ENCODE peak calls at places on chromosomes 11 and 22, in seven cellular contexts. Y, M, U, K, I, P and C are unnamed samples.
A peak's percentile ranks its signal among the peaks of the same experiment; 100 is the strongest.

GRCh38 chr11:12137005-12137690 is 26.8 kb downstream of the MICAL2 start:
- DNase-seq in Y (no peak), M (no peak), U (peak; percentile 71), K (no peak), I (no peak), P (no peak), C (no peak)

GRCh38 chr22:45602824-45603301 is 68.8 kb upstream of the ATXN10 start:
- DNase-seq in Y (no peak), M (no peak), U (no peak), K (peak; percentile 41), I (peak; percentile 47), P (peak; percentile 34), C (peak; percentile 76)

GRCh38 chr22:44202261-44202789 is 21.6 kb downstream of the PARVG start:
- DNase-seq in Y (no peak), M (no peak), U (no peak), K (no peak), I (peak; percentile 33), P (peak; percentile 73), C (no peak)

GRCh38 chr11:64021742-64022067 is 14.0 kb upstream of the FLRT1 start:
- DNase-seq in Y (no peak), M (no peak), U (no peak), K (no peak), I (no peak), P (no peak), C (no peak)

GRCh38 chr22:32202539-32203180 is 2.2 kb downstream of the RFPL2 start:
- DNase-seq in Y (no peak), M (peak; percentile 21), U (peak; percentile 83), K (peak; percentile 19), I (peak; percentile 14), P (no peak), C (peak; percentile 19)

GRCh38 chr11:1624621-1625020 is 2.7 kb upstream of the KRTAP5-4 start:
- DNase-seq in Y (no peak), M (no peak), U (no peak), K (no peak), I (no peak), P (no peak), C (no peak)

GRCh38 chr11:120205596-120206161 is 5.2 kb upstream of the OAF start:
- DNase-seq in Y (no peak), M (peak; percentile 67), U (no peak), K (no peak), I (peak; percentile 53), P (no peak), C (no peak)

GRCh38 chr11:22466809-22467208 is 128.6 kb downstream of the SLC17A6 start:
- DNase-seq in Y (no peak), M (peak; percentile 56), U (no peak), K (no peak), I (peak; percentile 61), P (peak; percentile 68), C (no peak)

GRCh38 chr11:45432910-45433309 is 146.8 kb upstream of the SYT13 start:
- DNase-seq in Y (no peak), M (no peak), U (no peak), K (no peak), I (no peak), P (no peak), C (no peak)

GRCh38 chr11:73358071-73358470 is 18.1 kb upstream of the RELT start:
- DNase-seq in Y (no peak), M (no peak), U (no peak), K (no peak), I (no peak), P (no peak), C (no peak)

GRCh38 chr22:35212020-35212419 is 45.3 kb upstream of the HMGXB4 start:
- DNase-seq in Y (no peak), M (peak; percentile 44), U (no peak), K (no peak), I (peak; percentile 15), P (no peak), C (no peak)

GRCh38 chr11:73330569-73331093 is 22.6 kb downstream of the ARHGEF17 start:
- DNase-seq in Y (no peak), M (no peak), U (no peak), K (no peak), I (peak; percentile 33), P (no peak), C (no peak)

GRCh38 chr11:1442807-1443366 is 43.7 kb downstream of the MOB2 start:
- DNase-seq in Y (no peak), M (no peak), U (no peak), K (no peak), I (no peak), P (no peak), C (no peak)

GRCh38 chr11:69213315-69213714 is 57.6 kb downstream of the SMIM38 start:
- DNase-seq in Y (no peak), M (no peak), U (no peak), K (no peak), I (no peak), P (no peak), C (no peak)

GRCh38 chr11:123055132-123055924 is 6.6 kb downstream of the HSPA8 start:
- DNase-seq in Y (no peak), M (no peak), U (no peak), K (no peak), I (no peak), P (no peak), C (no peak)

GRCh38 chr11:123054301-123055065 is 7.5 kb downstream of the HSPA8 start:
- DNase-seq in Y (no peak), M (no peak), U (no peak), K (peak; percentile 49), I (peak; percentile 51), P (no peak), C (no peak)

GRCh38 chr11:123056835-123057491 is 5.0 kb downstream of the HSPA8 start:
- DNase-seq in Y (no peak), M (no peak), U (no peak), K (no peak), I (no peak), P (no peak), C (no peak)

GRCh38 chr11:123060265-123061000 is 1.5 kb downstream of the HSPA8 start:
- DNase-seq in Y (no peak), M (no peak), U (no peak), K (peak; percentile 41), I (no peak), P (no peak), C (no peak)

DNA sequence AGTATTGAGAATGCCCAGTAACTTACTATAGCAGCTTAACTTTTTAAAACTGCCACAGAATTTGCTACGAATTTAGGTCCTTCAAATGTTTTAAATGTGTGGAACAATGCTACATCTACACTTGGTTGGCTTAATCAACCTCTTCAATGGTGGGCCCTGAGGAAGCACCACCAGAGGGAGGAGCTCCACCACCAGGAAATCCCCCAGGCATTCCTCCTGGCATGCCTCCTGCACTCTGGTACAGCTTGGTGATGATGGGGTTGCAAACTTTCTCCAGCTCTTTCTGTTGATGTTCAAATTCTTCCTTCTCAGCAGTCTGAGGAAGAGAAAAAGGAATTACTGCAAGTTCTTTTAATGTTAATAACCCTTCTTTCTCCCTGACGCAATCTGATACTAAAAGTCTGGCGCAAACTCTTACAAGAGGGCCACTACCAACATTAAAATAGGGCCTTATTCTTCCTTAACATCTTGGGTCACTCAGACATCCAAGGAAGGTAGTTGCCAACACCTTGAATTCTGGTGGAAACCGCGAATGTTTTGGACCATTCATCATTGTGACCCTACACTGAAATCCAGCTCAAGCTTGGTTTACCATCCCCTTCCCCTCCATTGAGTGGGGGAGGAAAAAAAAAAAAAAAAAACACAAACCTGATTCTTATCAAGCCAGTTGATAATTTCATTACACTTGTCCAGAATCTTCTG is 4.2 kb downstream of the HSPA8 start:
- DNase-seq in Y (no peak), M (no peak), U (no peak), K (no peak), I (no peak), P (no peak), C (no peak)
- H3K4me3 ChIP-seq in Y (no peak overlapping the region), M (no peak overlapping the region), U (peak overlapping the region; percentile 94), K (no peak overlapping the region), I (peak overlapping the region; percentile 100), P (no peak overlapping the region), C (peak overlapping the region; percentile 90)

DNA sequence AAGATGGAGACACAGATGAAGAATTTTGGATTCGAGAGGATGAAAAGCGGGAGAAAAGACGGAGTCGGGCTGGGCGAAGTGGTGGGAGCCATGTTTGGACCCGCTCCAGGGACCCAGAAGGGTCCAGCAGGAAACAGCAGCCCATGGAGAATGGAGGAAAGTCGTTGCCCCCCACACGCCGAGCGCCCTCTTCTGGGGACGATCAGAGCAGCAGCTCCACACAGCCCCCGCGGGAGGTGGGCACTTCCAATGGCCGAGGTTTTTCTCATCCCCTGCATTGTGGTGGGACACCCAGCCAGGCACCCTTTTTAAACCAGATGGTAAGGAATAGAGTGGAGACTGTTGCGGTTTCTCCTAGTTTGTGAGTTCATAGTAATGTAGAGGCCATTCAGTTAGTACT is 22.8 kb upstream of the SLC25A18 start:
- DNase-seq in Y (no peak), M (no peak), U (no peak), K (peak; percentile 8), I (no peak), P (no peak), C (no peak)
- TF ChIP-seq CTCF in Y (no peak), M (peak; percentile 26), U (peak; percentile 9), K (peak; percentile 44), I (peak; percentile 19), P (no peak), C (no peak)

DNA sequence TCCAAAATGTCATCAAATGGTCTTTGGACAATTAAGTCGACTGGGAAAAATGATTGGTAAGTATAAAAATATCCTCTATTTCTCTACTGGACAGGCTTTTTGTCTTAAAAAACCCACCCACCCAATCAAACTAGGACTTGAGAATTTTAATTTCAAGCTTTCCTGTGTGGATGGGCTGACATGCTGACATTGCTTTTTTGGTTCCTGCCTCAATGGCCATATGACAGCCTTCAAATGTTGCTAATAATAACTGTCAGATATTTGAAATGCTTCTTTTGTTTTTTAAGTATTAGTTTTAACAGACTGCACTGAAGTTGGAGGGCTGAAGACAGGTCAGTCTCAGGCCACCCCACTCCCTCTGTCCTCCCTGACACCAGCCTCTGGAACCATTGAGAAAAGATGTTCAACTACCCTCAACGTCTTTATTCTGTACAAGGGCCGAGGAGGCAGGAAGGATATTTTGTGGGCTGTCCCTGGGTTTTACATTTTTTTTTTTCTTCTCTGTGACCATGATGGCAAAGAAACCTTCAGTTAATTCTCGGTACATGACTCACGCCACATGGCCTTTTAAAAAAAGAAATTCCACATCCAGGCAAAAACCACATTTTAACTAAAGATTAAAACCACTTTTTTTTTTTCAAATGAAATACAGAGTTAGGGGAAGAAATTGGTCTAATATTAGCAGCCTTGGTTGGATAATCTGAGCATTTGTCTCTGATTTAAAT is 130.4 kb downstream of the SLC1A2 start:
- DNase-seq in Y (no peak), M (peak; percentile 43), U (no peak), K (no peak), I (peak; percentile 63), P (peak; percentile 60), C (peak; percentile 71)
- H3K4me3 ChIP-seq in Y (no peak overlapping the region), M (no peak overlapping the region), U (no peak overlapping the region), K (no peak overlapping the region), I (no peak overlapping the region), P (no peak overlapping the region), C (no peak overlapping the region)

DNA sequence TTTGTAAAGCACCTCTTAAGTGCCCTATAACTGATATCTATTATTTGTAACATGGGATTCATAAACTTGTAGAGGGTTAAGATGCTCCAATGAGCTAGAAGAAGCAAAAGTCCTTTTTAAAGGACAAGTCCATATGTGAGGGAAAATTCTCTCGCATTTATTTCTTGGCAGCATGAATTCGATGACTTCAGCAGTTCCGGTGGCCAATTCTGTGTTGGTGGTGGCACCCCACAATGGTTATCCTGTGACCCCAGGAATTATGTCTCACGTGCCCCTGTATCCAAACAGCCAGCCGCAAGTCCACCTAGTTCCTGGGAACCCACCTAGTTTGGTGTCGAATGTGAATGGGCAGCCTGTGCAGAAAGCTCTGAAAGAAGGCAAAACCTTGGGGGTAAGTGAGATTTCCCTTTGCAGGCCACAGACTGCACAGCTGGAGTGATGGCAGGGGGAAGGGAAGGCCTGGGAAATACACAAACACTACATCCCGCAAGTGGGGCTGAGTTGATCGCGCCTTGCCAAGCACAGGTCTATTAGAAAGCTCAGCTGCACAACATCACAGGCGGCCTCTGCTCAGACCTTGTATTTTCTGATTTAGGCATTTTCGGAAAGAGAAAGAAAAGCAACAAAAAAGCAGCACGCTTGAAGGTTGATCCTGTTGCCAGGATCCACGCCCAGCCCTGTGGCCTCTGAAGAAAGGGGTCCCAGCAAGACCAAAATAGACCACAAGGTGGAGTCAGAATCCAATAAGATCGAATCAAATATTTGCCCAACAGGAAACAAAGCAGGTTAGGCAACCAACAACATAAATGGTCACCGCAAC is 1.5 kb downstream of the MS4A8 start:
- DNase-seq in Y (no peak), M (no peak), U (no peak), K (no peak), I (no peak), P (no peak), C (no peak)
- TF ChIP-seq CTCF in Y (no peak), M (no peak), U (peak; percentile 38), K (peak; percentile 59), I (peak; percentile 49), P (peak; percentile 10), C (peak; percentile 37)